ENCODE peak calls at places on chromosomes 16 and 17, in eight cellular contexts. One of them, this sample, is unnamed.

GRCh38 chr16:3999479-3999868 is 116.8 kb downstream of the ADCY9 start:
- DNase-seq in type B pancreatic cell: no peak
- DNase-seq in HFF-Myc: peak; percentile 54
- DNase-seq in breast epithelium: no peak
- DNase-seq in mammary epithelial cell: no peak
- DNase-seq in GM10248: no peak
- DNase-seq in WTC11: peak; percentile 35
- DNase-seq in heart left ventricle: peak; percentile 81
- DNase-seq in this sample: no peak

GRCh38 chr16:59440502-59440901 is 706.4 kb upstream of the GOT2 start:
- DNase-seq in type B pancreatic cell: no peak
- DNase-seq in HFF-Myc: no peak
- DNase-seq in breast epithelium: no peak
- DNase-seq in mammary epithelial cell: no peak
- DNase-seq in GM10248: no peak
- DNase-seq in WTC11: no peak
- DNase-seq in heart left ventricle: no peak
- DNase-seq in this sample: no peak

GRCh38 chr17:43608313-43608712 is 53.4 kb downstream of the MEOX1 start:
- DNase-seq in type B pancreatic cell: no peak
- DNase-seq in HFF-Myc: no peak
- DNase-seq in breast epithelium: no peak
- DNase-seq in mammary epithelial cell: peak; percentile 73
- DNase-seq in GM10248: no peak
- DNase-seq in WTC11: no peak
- DNase-seq in heart left ventricle: no peak
- DNase-seq in this sample: no peak

GRCh38 chr16:27972500-27972899 is 91.0 kb downstream of the GSG1L start:
- DNase-seq in type B pancreatic cell: no peak
- DNase-seq in HFF-Myc: peak; percentile 5
- DNase-seq in breast epithelium: no peak
- DNase-seq in mammary epithelial cell: peak; percentile 55
- DNase-seq in GM10248: peak; percentile 72
- DNase-seq in WTC11: peak; percentile 62
- DNase-seq in heart left ventricle: peak; percentile 37
- DNase-seq in this sample: peak; percentile 6

GRCh38 chr17:59561042-59561441 is 4.4 kb upstream of the DHX40 start:
- DNase-seq in type B pancreatic cell: no peak
- DNase-seq in HFF-Myc: no peak
- DNase-seq in breast epithelium: no peak
- DNase-seq in mammary epithelial cell: peak; percentile 12
- DNase-seq in GM10248: peak; percentile 38
- DNase-seq in WTC11: no peak
- DNase-seq in heart left ventricle: no peak
- DNase-seq in this sample: no peak

GRCh38 chr17:12395733-12396354 is 269.8 kb upstream of the MYOCD start:
- DNase-seq in type B pancreatic cell: no peak
- DNase-seq in HFF-Myc: no peak
- DNase-seq in breast epithelium: no peak
- DNase-seq in mammary epithelial cell: no peak
- DNase-seq in GM10248: no peak
- DNase-seq in WTC11: peak; percentile 64
- DNase-seq in heart left ventricle: no peak
- DNase-seq in this sample: no peak

GRCh38 chr17:335691-336090 is 16.9 kb downstream of the RPH3AL start:
- DNase-seq in type B pancreatic cell: no peak
- DNase-seq in HFF-Myc: no peak
- DNase-seq in breast epithelium: no peak
- DNase-seq in mammary epithelial cell: no peak
- DNase-seq in GM10248: no peak
- DNase-seq in WTC11: no peak
- DNase-seq in heart left ventricle: no peak
- DNase-seq in this sample: no peak

GRCh38 chr17:54891176-54891821 is 9.4 kb upstream of the TOM1L1 start:
- DNase-seq in type B pancreatic cell: no peak
- DNase-seq in HFF-Myc: peak; percentile 48
- DNase-seq in breast epithelium: no peak
- DNase-seq in mammary epithelial cell: peak; percentile 64
- DNase-seq in GM10248: peak; percentile 20
- DNase-seq in WTC11: peak; percentile 39
- DNase-seq in heart left ventricle: no peak
- DNase-seq in this sample: no peak

GRCh38 chr17:56172517-56172982 is 19.3 kb downstream of the ANKFN1 start:
- DNase-seq in type B pancreatic cell: no peak
- DNase-seq in HFF-Myc: no peak
- DNase-seq in breast epithelium: peak; percentile 57
- DNase-seq in mammary epithelial cell: no peak
- DNase-seq in GM10248: no peak
- DNase-seq in WTC11: no peak
- DNase-seq in heart left ventricle: peak; percentile 56
- DNase-seq in this sample: no peak

GRCh38 chr16:15716694-15717447 is 66.8 kb downstream of the NDE1 start:
- DNase-seq in type B pancreatic cell: no peak
- DNase-seq in HFF-Myc: no peak
- DNase-seq in breast epithelium: no peak
- DNase-seq in mammary epithelial cell: no peak
- DNase-seq in GM10248: no peak
- DNase-seq in WTC11: no peak
- DNase-seq in heart left ventricle: no peak
- DNase-seq in this sample: no peak

GRCh38 chr17:59753522-59754467 is 46.3 kb downstream of the VMP1 start:
- DNase-seq in type B pancreatic cell: no peak
- DNase-seq in HFF-Myc: peak; percentile 90
- DNase-seq in breast epithelium: no peak
- DNase-seq in mammary epithelial cell: peak; percentile 83
- DNase-seq in GM10248: peak; percentile 72
- DNase-seq in WTC11: no peak
- DNase-seq in heart left ventricle: no peak
- DNase-seq in this sample: no peak

GRCh38 chr16:74650966-74651567 is 15.6 kb downstream of the RFWD3 start:
- DNase-seq in type B pancreatic cell: no peak
- DNase-seq in HFF-Myc: no peak
- DNase-seq in breast epithelium: no peak
- DNase-seq in mammary epithelial cell: no peak
- DNase-seq in GM10248: no peak
- DNase-seq in WTC11: no peak
- DNase-seq in heart left ventricle: no peak
- DNase-seq in this sample: no peak

GRCh38 chr17:15954222-15954621 is 9.3 kb downstream of the ADORA2B start:
- DNase-seq in type B pancreatic cell: no peak
- DNase-seq in HFF-Myc: no peak
- DNase-seq in breast epithelium: no peak
- DNase-seq in mammary epithelial cell: peak; percentile 92
- DNase-seq in GM10248: no peak
- DNase-seq in WTC11: no peak
- DNase-seq in heart left ventricle: no peak
- DNase-seq in this sample: no peak
- TF ChIP-seq CTCF in type B pancreatic cell: no peak
- TF ChIP-seq CTCF in HFF-Myc: no peak
- TF ChIP-seq CTCF in breast epithelium: no peak
- TF ChIP-seq CTCF in mammary epithelial cell: peak; percentile 21
- TF ChIP-seq CTCF in GM10248: no peak
- TF ChIP-seq CTCF in WTC11: no peak
- TF ChIP-seq CTCF in heart left ventricle: no peak
- TF ChIP-seq CTCF in this sample: peak; percentile 18

GRCh38 chr17:75323043-75323591 is 33.9 kb upstream of the SLC25A19 start:
- DNase-seq in type B pancreatic cell: peak; percentile 87
- DNase-seq in HFF-Myc: peak; percentile 80
- DNase-seq in breast epithelium: peak; percentile 82
- DNase-seq in mammary epithelial cell: peak; percentile 69
- DNase-seq in GM10248: peak; percentile 56
- DNase-seq in WTC11: peak; percentile 93
- DNase-seq in heart left ventricle: peak; percentile 86
- DNase-seq in this sample: peak; percentile 93
- TF ChIP-seq CTCF in type B pancreatic cell: peak; percentile 90
- TF ChIP-seq CTCF in HFF-Myc: peak; percentile 76
- TF ChIP-seq CTCF in breast epithelium: peak; percentile 79
- TF ChIP-seq CTCF in mammary epithelial cell: peak; percentile 78
- TF ChIP-seq CTCF in GM10248: peak; percentile 72
- TF ChIP-seq CTCF in WTC11: peak; percentile 89
- TF ChIP-seq CTCF in heart left ventricle: peak; percentile 74
- TF ChIP-seq CTCF in this sample: peak; percentile 82

GRCh38 chr17:39678340-39679116 is 9.3 kb downstream of the PGAP3 start:
- DNase-seq in type B pancreatic cell: no peak
- DNase-seq in HFF-Myc: no peak
- DNase-seq in breast epithelium: no peak
- DNase-seq in mammary epithelial cell: no peak
- DNase-seq in GM10248: no peak
- DNase-seq in WTC11: no peak
- DNase-seq in heart left ventricle: no peak
- DNase-seq in this sample: no peak
- TF ChIP-seq CTCF in type B pancreatic cell: no peak
- TF ChIP-seq CTCF in HFF-Myc: no peak
- TF ChIP-seq CTCF in breast epithelium: no peak
- TF ChIP-seq CTCF in mammary epithelial cell: no peak
- TF ChIP-seq CTCF in GM10248: no peak
- TF ChIP-seq CTCF in WTC11: no peak
- TF ChIP-seq CTCF in heart left ventricle: no peak
- TF ChIP-seq CTCF in this sample: no peak

GRCh38 chr17:7632492-7632894 is 2.6 kb downstream of the SHBG start:
- DNase-seq in type B pancreatic cell: no peak
- DNase-seq in HFF-Myc: no peak
- DNase-seq in breast epithelium: no peak
- DNase-seq in mammary epithelial cell: peak; percentile 39
- DNase-seq in GM10248: peak; percentile 71
- DNase-seq in WTC11: peak; percentile 56
- DNase-seq in heart left ventricle: no peak
- DNase-seq in this sample: no peak
- TF ChIP-seq CTCF in type B pancreatic cell: peak; percentile 64
- TF ChIP-seq CTCF in HFF-Myc: peak; percentile 53
- TF ChIP-seq CTCF in breast epithelium: peak; percentile 34
- TF ChIP-seq CTCF in mammary epithelial cell: peak; percentile 77
- TF ChIP-seq CTCF in GM10248: peak; percentile 45
- TF ChIP-seq CTCF in WTC11: peak; percentile 28
- TF ChIP-seq CTCF in heart left ventricle: peak; percentile 19
- TF ChIP-seq CTCF in this sample: peak; percentile 61

GRCh38 chr17:67585077-67585602 is 132.6 kb upstream of the NOL11 start:
- DNase-seq in type B pancreatic cell: no peak
- DNase-seq in HFF-Myc: no peak
- DNase-seq in breast epithelium: no peak
- DNase-seq in mammary epithelial cell: peak; percentile 4
- DNase-seq in GM10248: no peak
- DNase-seq in WTC11: no peak
- DNase-seq in heart left ventricle: no peak
- DNase-seq in this sample: no peak
- TF ChIP-seq CTCF in type B pancreatic cell: no peak
- TF ChIP-seq CTCF in HFF-Myc: no peak
- TF ChIP-seq CTCF in breast epithelium: no peak
- TF ChIP-seq CTCF in mammary epithelial cell: no peak
- TF ChIP-seq CTCF in GM10248: no peak
- TF ChIP-seq CTCF in WTC11: no peak
- TF ChIP-seq CTCF in heart left ventricle: no peak
- TF ChIP-seq CTCF in this sample: no peak

GRCh38 chr17:8791248-8791909 is 7.8 kb downstream of the MFSD6L start:
- DNase-seq in type B pancreatic cell: no peak
- DNase-seq in HFF-Myc: no peak
- DNase-seq in breast epithelium: no peak
- DNase-seq in mammary epithelial cell: no peak
- DNase-seq in GM10248: no peak
- DNase-seq in WTC11: no peak
- DNase-seq in heart left ventricle: no peak
- DNase-seq in this sample: no peak
- TF ChIP-seq CTCF in type B pancreatic cell: peak; percentile 65
- TF ChIP-seq CTCF in HFF-Myc: no peak
- TF ChIP-seq CTCF in breast epithelium: no peak
- TF ChIP-seq CTCF in mammary epithelial cell: no peak
- TF ChIP-seq CTCF in GM10248: no peak
- TF ChIP-seq CTCF in WTC11: no peak
- TF ChIP-seq CTCF in heart left ventricle: no peak
- TF ChIP-seq CTCF in this sample: no peak

GRCh38 chr16:55494994-55495421 is 13.9 kb upstream of the LPCAT2 start:
- DNase-seq in type B pancreatic cell: no peak
- DNase-seq in HFF-Myc: peak; percentile 85
- DNase-seq in breast epithelium: no peak
- DNase-seq in mammary epithelial cell: peak; percentile 70
- DNase-seq in GM10248: no peak
- DNase-seq in WTC11: no peak
- DNase-seq in heart left ventricle: no peak
- DNase-seq in this sample: peak; percentile 49
- TF ChIP-seq CTCF in type B pancreatic cell: peak; percentile 53
- TF ChIP-seq CTCF in HFF-Myc: peak; percentile 13
- TF ChIP-seq CTCF in breast epithelium: no peak
- TF ChIP-seq CTCF in mammary epithelial cell: peak; percentile 71
- TF ChIP-seq CTCF in GM10248: no peak
- TF ChIP-seq CTCF in WTC11: no peak
- TF ChIP-seq CTCF in heart left ventricle: peak; percentile 27
- TF ChIP-seq CTCF in this sample: peak; percentile 48

DNA sequence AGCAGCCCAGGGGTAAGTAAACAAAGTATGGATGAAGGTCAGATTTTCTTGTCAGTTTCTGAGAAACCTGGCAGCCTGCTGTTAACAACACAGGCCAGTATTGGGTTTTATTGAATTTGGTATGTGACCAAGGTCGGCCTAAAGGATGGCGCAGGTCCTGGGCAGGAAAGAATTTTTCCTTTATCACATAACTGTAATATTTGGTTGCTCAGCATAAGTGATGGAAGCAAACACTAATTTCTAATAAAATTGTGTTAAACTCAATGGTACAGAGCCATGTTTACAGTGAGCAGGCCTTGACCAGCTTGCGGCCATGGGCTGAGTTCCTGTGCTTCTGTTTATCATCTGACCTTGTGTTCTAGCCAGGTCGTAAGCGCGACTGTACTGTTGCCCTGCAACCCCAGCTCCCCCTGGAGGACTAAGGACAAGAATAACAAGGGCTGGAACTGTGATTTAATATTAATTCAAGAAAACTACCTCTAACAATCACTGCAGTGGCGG is 10.5 kb downstream of the POLDIP2 start:
- DNase-seq in type B pancreatic cell: no peak
- DNase-seq in HFF-Myc: no peak
- DNase-seq in breast epithelium: no peak
- DNase-seq in mammary epithelial cell: no peak
- DNase-seq in GM10248: no peak
- DNase-seq in WTC11: no peak
- DNase-seq in heart left ventricle: no peak
- DNase-seq in this sample: no peak
- TF ChIP-seq CTCF in type B pancreatic cell: peak; percentile 42
- TF ChIP-seq CTCF in HFF-Myc: peak; percentile 35
- TF ChIP-seq CTCF in breast epithelium: no peak
- TF ChIP-seq CTCF in mammary epithelial cell: peak; percentile 33
- TF ChIP-seq CTCF in GM10248: peak; percentile 21
- TF ChIP-seq CTCF in WTC11: no peak
- TF ChIP-seq CTCF in heart left ventricle: no peak
- TF ChIP-seq CTCF in this sample: peak; percentile 37